ENCODE peak calls at places on chromosomes 7 and 10, in five cellular contexts. J is PC-3, E is MM.1S, V is hepatocyte, B is PC-9. Q is an unnamed sample.

GRCh38 chr7:15972767-15973362 is 286.4 kb upstream of the MEOX2 start:
- DNase-seq in J (no peak), E (no peak), V (no peak), B (no peak), Q (no peak)

GRCh38 chr10:10870523-10871241 is 147.0 kb upstream of the CELF2 start:
- DNase-seq in J (no peak), E (peak; percentile 29), V (no peak), B (no peak), Q (no peak)

GRCh38 chr10:1731592-1731991 is 5.7 kb downstream of the ADARB2 start:
- DNase-seq in J (no peak), E (no peak), V (no peak), B (no peak), Q (no peak)

GRCh38 chr10:76432274-76433012 is 1001.0 kb downstream of the LRMDA start:
- DNase-seq in J (peak; percentile 100), E (no peak), V (no peak), B (peak; percentile 60), Q (no peak)

GRCh38 chr10:34319197-34319846 is 495.8 kb downstream of the PARD3 start:
- DNase-seq in J (peak; percentile 100), E (no peak), V (peak; percentile 81), B (peak; percentile 48), Q (no peak)

GRCh38 chr7:81499262-81500116 is 270.4 kb downstream of the HGF start:
- DNase-seq in J (peak; percentile 84), E (peak; percentile 70), V (peak; percentile 76), B (peak; percentile 19), Q (peak; percentile 66)

GRCh38 chr7:116399808-116400207 is 99.7 kb upstream of the CAV2 start:
- DNase-seq in J (peak; percentile 61), E (no peak), V (peak; percentile 8), B (peak; percentile 37), Q (no peak)

GRCh38 chr7:157018997-157019591 is 8.6 kb upstream of the MNX1 start:
- DNase-seq in J (no peak), E (no peak), V (peak; percentile 16), B (no peak), Q (no peak)

GRCh38 chr10:116127296-116127695 is 145.7 kb downstream of the GFRA1 start:
- DNase-seq in J (no peak), E (no peak), V (no peak), B (no peak), Q (no peak)

GRCh38 chr10:115593060-115593459 is 499.9 kb downstream of the ATRNL1 start:
- DNase-seq in J (no peak), E (no peak), V (no peak), B (no peak), Q (no peak)

GRCh38 chr10:78934499-78934898 is 134.3 kb upstream of the ZMIZ1 start:
- DNase-seq in J (no peak), E (no peak), V (no peak), B (no peak), Q (no peak)

GRCh38 chr10:100151901-100152300 is 33.9 kb downstream of the ERLIN1 start:
- DNase-seq in J (no peak), E (no peak), V (no peak), B (no peak), Q (no peak)

GRCh38 chr10:123535386-123535785 is 130.8 kb upstream of the GPR26 start:
- DNase-seq in J (no peak), E (no peak), V (no peak), B (no peak), Q (no peak)

GRCh38 chr10:30353851-30354250 is 4.8 kb upstream of the MTPAP start:
- DNase-seq in J (peak; percentile 72), E (no peak), V (no peak), B (no peak), Q (no peak)

GRCh38 chr7:111424768-111425167 is 137.5 kb downstream of the IMMP2L start:
- DNase-seq in J (peak; percentile 70), E (no peak), V (peak; percentile 16), B (no peak), Q (no peak)

GRCh38 chr7:17130281-17131059 is 168.0 kb upstream of the AHR start:
- DNase-seq in J (peak; percentile 76), E (no peak), V (peak; percentile 63), B (peak; percentile 49), Q (no peak)

GRCh38 chr7:132485600-132486594 is 90.4 kb downstream of the PLXNA4 start:
- DNase-seq in J (no peak), E (peak; percentile 36), V (no peak), B (no peak), Q (no peak)

GRCh38 chr7:101728888-101729883 is 88.2 kb upstream of the CUX1 start:
- DNase-seq in J (no peak), E (no peak), V (peak; percentile 91), B (peak; percentile 99), Q (no peak)

GRCh38 chr10:32906595-32906994 is 51.4 kb downstream of the ITGB1 start:
- DNase-seq in J (no peak), E (no peak), V (no peak), B (no peak), Q (no peak)

GRCh38 chr7:79332091-79332490 is 121.4 kb downstream of the MAGI2 start:
- DNase-seq in J (peak; percentile 5), E (no peak), V (no peak), B (no peak), Q (no peak)

GRCh38 chr7:156005202-156005821 is 193.0 kb upstream of the SHH start:
- DNase-seq in J (no peak), E (no peak), V (no peak), B (no peak), Q (no peak)

GRCh38 chr7:151806204-151806603 is 70.7 kb downstream of the PRKAG2 start:
- DNase-seq in J (no peak), E (no peak), V (peak; percentile 69), B (no peak), Q (no peak)

GRCh38 chr10:33675235-33675634 is 340.8 kb upstream of the NRP1 start:
- DNase-seq in J (no peak), E (no peak), V (no peak), B (no peak), Q (no peak)

GRCh38 chr7:105623378-105623777 is 42.1 kb upstream of the EFCAB10 start:
- DNase-seq in J (no peak), E (no peak), V (no peak), B (no peak), Q (no peak)

GRCh38 chr10:100075426-100076220 is 6.0 kb downstream of the CPN1 start:
- DNase-seq in J (no peak), E (no peak), V (no peak), B (no peak), Q (no peak)

GRCh38 chr10:35555962-35556930 is 48.9 kb upstream of the GJD4 start:
- DNase-seq in J (peak; percentile 72), E (no peak), V (no peak), B (peak; percentile 5), Q (no peak)

GRCh38 chr7:100723732-100724275 is 3.5 kb downstream of the EPO start:
- DNase-seq in J (no peak), E (no peak), V (no peak), B (no peak), Q (no peak)

GRCh38 chr7:100721505-100721812 is 1.2 kb downstream of the EPO start:
- DNase-seq in J (no peak), E (no peak), V (no peak), B (no peak), Q (no peak)

GRCh38 chr7:100720645-100721504 is 607 bp downstream of the EPO start:
- DNase-seq in J (no peak), E (no peak), V (no peak), B (no peak), Q (no peak)

GRCh38 chr7:100720320-100720644 is at the start of gene EPO:
- DNase-seq in J (no peak), E (no peak), V (no peak), B (no peak), Q (no peak)

GRCh38 chr7:100722480-100723212 is 2.4 kb downstream of the EPO start:
- DNase-seq in J (no peak), E (no peak), V (no peak), B (no peak), Q (no peak)
- H3K4me3 ChIP-seq in J (no peak overlapping the region), E (no peak overlapping the region), V (no peak overlapping the region), B (no peak overlapping the region), Q (no peak overlapping the region)

DNA sequence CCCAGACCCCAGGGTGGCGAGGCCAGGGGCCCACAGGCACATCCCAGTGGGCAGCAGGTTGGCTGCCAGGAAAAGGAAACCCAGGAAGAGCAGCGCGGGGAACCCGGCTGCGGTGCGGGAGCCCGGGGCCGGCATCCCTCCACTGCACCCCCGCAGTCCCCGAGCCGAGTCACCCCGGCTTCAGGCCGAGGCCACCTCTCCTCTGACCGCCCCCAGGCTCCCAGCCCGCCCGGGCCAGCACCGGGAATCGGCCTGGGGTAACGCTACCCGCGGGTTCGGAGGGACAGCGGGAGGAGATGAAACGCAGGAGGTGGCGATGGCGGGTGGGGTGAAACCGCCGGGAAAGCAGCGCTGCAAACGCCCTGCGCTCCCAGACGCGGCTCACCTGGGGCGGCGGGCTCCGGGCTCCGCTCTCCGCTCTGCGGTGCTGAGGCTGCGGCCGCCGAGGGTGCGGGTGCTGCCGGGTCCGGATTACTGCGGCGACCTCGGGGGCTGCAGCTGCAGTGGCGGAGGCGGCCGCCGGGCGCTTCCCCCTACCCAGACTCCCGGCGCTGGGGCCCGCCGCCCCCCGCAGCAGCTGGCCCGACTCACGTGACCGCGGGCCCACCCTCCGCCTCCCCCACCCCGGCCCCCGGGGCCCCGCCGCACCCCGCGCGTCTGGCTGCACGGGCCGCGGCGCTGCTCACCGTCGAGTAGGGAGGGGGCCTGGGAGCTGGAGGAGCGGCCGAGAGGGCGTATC is at the start of gene SCRN1:
- DNase-seq in J (peak; percentile 25), E (peak; percentile 19), V (peak; percentile 84), B (peak; percentile 49), Q (peak; percentile 81)
- TF ChIP-seq CTCF in J (no peak), E (no peak), V (no peak), B (no peak), Q (no peak)

GRCh38 chr7:54712777-54713176 is 46.2 kb downstream of the SEC61G start:
- DNase-seq in J (no peak), E (no peak), V (no peak), B (no peak), Q (no peak)
- H3K9me2 ChIP-seq in J (no peaks in the 10 kb centered on the region), E (no peaks in the 10 kb centered on the region), V (no peaks in the 10 kb centered on the region), B (no peaks in the 10 kb centered on the region), Q (no peaks in the 10 kb centered on the region)

DNA sequence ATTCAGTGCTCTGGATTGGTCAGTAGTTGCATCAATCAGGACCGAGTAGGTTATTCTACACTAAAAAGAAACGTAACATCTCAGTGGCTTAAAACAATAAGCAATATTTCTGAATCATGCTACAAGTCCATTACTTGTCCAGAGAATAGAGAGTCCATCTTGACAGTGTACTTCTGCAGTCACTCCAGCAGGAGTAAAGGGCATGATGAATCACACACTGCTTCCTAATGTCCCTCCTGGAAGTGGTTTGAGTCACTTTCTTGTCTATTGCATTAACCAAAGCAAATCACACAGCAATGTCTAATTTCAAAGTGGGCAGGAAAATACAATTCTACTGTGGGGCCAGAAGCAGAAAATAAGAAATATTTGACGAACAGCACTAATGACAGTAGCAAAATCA is 124.8 kb downstream of the TSPAN12 start:
- DNase-seq in J (peak; percentile 66), E (no peak), V (no peak), B (no peak), Q (no peak)
- H3K4me3 ChIP-seq in J (no peak overlapping the region), E (no peak overlapping the region), V (no peak overlapping the region), B (no peak overlapping the region), Q (no peak overlapping the region)

GRCh38 chr10:132722980-132723970 is 62.7 kb downstream of the NKX6-2 start:
- DNase-seq in J (no peak), E (no peak), V (no peak), B (no peak), Q (no peak)
- TF ChIP-seq CTCF in J (no peak), E (no peak), V (no peak), B (no peak), Q (no peak)